ENCODE peak calls at places on chromosomes 7 and 10, in six cellular contexts. Q is right atrium auricular region; G is mammary epithelial cell; V is cardiac fibroblast; I is CD8-positive, alpha-beta T cell; U is B cell. D is an unnamed sample.
A peak's percentile ranks its signal among the peaks of the same experiment; 100 is the strongest.

GRCh38 chr7:110502893-110503465 is 587.9 kb upstream of the LRRN3 start:
- DNase-seq in G (peak; percentile 44), Q (no peak), U (no peak), V (no peak), I (no peak), D (no peak)

GRCh38 chr7:44638611-44639557 is 32.5 kb downstream of the OGDH start:
- DNase-seq in I (peak; percentile 74), V (peak; percentile 77), U (peak; percentile 70), Q (peak; percentile 85), G (peak; percentile 89), D (peak; percentile 81)

GRCh38 chr10:58275908-58276307 is 6.9 kb downstream of the CISD1 start:
- DNase-seq in U (no peak), G (no peak), Q (no peak), V (peak; percentile 71), I (no peak), D (no peak)

GRCh38 chr10:34449836-34450235 is 365.3 kb downstream of the PARD3 start:
- DNase-seq in I (no peak), V (no peak), U (no peak), G (no peak), Q (no peak), D (no peak)

GRCh38 chr10:98664329-98665042 is 217.8 kb upstream of the HPS1 start:
- DNase-seq in V (peak; percentile 30), U (peak; percentile 63), G (peak; percentile 16), Q (no peak), I (peak; percentile 29), D (no peak)

GRCh38 chr10:90621577-90621976 is 236.3 kb downstream of the HTR7 start:
- DNase-seq in U (no peak), G (peak; percentile 13), V (peak; percentile 19), I (no peak), Q (no peak), D (no peak)

GRCh38 chr10:86413046-86413728 is 46.6 kb upstream of the GRID1 start:
- DNase-seq in V (peak; percentile 60), U (peak; percentile 65), Q (no peak), I (no peak), G (no peak), D (no peak)

GRCh38 chr10:124156524-124157225 is 63.3 kb upstream of the CHST15 start:
- DNase-seq in U (peak; percentile 50), I (no peak), V (peak; percentile 49), Q (no peak), G (no peak), D (no peak)

GRCh38 chr10:18164093-18164492 is 23.9 kb downstream of the CACNB2 start:
- DNase-seq in V (peak; percentile 67), Q (no peak), U (no peak), G (no peak), I (no peak), D (no peak)

GRCh38 chr7:52061666-52062065 is 745.1 kb upstream of the COBL start:
- DNase-seq in G (no peak), Q (no peak), V (no peak), I (no peak), U (no peak), D (no peak)

GRCh38 chr7:116083791-116084190 is 53.2 kb upstream of the TFEC start:
- DNase-seq in U (no peak), Q (no peak), V (no peak), G (no peak), I (no peak), D (no peak)

GRCh38 chr10:101682172-101682825 is 12.7 kb downstream of the FBXW4 start:
- DNase-seq in U (no peak), Q (no peak), I (no peak), V (no peak), G (no peak), D (no peak)

GRCh38 chr7:6446977-6447588 is 671 bp downstream of the DAGLB start:
- DNase-seq in G (peak; percentile 87), I (peak; percentile 32), U (peak; percentile 60), Q (peak; percentile 89), V (peak; percentile 86), D (peak; percentile 87)

GRCh38 chr10:12782537-12782936 is 219.0 kb downstream of the CCDC3 start:
- DNase-seq in V (peak; percentile 53), G (peak; percentile 6), Q (no peak), I (peak; percentile 45), U (peak; percentile 33), D (no peak)

GRCh38 chr10:77392236-77392721 is 245.3 kb downstream of the KCNMA1 start:
- DNase-seq in I (no peak), Q (no peak), V (no peak), G (no peak), U (no peak), D (no peak)

GRCh38 chr10:77392851-77393250 is 244.8 kb downstream of the KCNMA1 start:
- DNase-seq in U (no peak), V (peak; percentile 88), I (no peak), Q (no peak), G (peak; percentile 100), D (no peak)

GRCh38 chr10:77393411-77393810 is 244.2 kb downstream of the KCNMA1 start:
- DNase-seq in Q (no peak), I (no peak), U (no peak), V (no peak), G (no peak), D (no peak)

GRCh38 chr10:77390481-77390891 is 247.1 kb downstream of the KCNMA1 start:
- DNase-seq in Q (no peak), U (no peak), V (peak; percentile 28), G (peak; percentile 35), I (no peak), D (no peak)

DNA sequence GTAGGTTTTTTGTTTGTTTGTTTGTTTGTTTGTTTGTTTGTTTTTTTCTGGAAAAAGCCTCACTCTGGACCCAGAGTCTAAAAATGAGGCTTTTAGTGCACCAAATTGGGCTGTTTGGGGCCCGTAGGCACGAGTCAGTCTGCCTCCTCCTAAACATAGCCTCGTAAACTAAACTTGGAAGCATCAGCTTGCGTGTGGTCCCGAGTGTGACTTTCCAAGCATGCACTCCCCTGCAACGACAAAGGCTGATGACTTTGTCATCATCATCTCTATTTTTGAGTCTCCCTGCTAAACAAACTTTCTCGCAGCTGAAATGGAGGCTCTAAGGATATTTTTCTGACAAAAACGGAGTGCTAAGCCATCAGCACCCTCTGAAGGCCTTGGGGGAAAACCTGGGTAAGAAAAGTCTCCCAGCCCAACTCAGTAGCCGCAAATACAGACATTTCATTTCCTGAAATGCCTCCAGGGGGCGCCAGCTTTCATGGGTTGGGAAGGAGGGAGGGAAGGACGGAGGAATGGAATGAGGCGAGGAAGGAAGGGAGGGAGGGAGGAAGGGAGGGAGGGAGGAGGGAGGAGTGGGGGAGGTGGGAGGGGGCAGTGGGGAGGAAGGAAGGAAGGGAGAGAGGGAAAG is 245.9 kb downstream of the KCNMA1 start:
- DNase-seq in Q (peak; percentile 78), G (peak; percentile 78), U (peak; percentile 45), I (no peak), V (peak; percentile 89), D (peak; percentile 94)
- TF ChIP-seq CTCF in Q (peak; percentile 68), G (peak; percentile 59), U (peak; percentile 20), I (no peak), V (peak; percentile 73), D (peak; percentile 71)

DNA sequence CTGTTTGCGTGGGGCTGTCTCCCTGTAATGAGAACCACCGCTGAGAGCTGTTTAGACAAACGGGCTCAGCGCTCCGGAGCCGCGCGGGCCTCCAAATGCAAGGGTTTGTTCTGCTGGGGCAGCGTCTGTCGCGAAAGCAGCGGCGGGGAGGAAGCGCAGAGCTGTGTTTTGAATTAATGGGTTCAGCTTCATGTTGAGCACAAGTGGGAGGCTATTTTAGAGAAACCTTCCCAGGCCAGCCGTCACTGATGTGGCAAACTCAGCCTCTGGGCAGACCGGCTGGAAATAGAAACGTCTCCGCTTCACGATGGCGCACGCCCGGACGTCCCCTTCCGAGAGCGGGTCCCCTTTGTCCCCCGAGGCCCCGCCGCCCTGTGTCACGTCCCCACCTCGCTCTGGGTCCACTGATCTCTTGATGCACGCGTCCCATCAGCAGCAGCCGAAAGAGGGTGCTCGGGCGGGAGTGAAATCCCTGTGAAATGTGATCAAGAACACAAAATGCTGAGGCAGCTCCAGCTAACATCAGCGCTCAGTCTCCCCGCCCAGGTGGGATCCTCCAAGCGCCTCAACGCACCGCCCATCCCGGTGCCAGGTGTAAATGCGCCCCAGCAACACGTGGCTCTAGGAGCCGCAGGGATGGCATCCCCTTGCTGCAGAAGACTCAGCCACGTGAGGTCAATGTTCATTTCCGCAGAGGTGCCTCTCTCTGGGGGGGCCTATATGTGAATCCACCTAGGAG is 44.9 kb downstream of the BAMBI start:
- DNase-seq in I (no peak), G (peak; percentile 12), U (no peak), Q (peak; percentile 64), V (peak; percentile 51), D (no peak)
- TF ChIP-seq CTCF in I (no peak), G (no peak), U (no peak), Q (no peak), V (no peak), D (no peak)

DNA sequence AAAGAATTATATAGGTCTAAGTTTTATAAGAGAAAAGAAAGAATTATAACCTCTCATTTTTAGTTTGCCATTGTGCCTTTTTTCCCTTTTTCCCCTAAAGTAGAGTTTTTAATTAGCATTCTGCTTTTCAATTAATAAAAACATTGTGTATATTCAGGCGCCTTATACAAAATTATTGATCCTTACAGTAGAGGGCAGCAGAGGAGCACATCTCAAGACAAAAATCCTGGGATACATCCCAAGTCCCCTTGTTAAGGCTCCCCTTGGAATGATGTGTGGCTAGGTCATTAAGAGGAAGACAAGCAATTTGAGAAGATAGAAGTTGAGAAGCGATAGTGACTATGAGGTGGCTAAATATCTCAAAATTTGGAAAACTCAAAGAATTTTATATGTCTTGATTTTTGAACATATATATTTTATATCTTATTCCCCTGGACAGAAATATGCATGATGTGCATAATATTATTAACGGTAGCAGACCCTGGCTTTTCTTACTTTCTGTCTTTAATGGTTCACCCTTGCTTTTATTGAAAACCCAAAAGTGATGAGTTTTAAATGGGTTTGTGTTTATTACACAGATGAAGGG is 19.1 kb upstream of the TPK1 start:
- DNase-seq in I (no peak), G (peak; percentile 4), U (peak; percentile 23), Q (no peak), V (peak; percentile 57), D (no peak)
- TF ChIP-seq CTCF in I (no peak), G (peak; percentile 48), U (peak; percentile 66), Q (peak; percentile 65), V (peak; percentile 45), D (peak; percentile 70)

GRCh38 chr10:44343836-44344235 is 41.1 kb downstream of the CXCL12 start:
- DNase-seq in G (no peak), V (no peak), U (no peak), Q (no peak), I (no peak), D (no peak)
- TF ChIP-seq CTCF in G (no peak), V (no peak), U (no peak), Q (no peak), I (no peak), D (peak; percentile 12)